ENCODE peak calls at places on chromosomes 1 and 21, in ten cellular contexts. M, X, D, K, E, F, J, B, H and A are unnamed samples.

GRCh38 chr1:214537219-214537618 is 14.2 kb downstream of the PTPN14 start:
- DNase-seq in H (peak; percentile 43), J (peak; percentile 76), E (no peak), X (no peak), F (no peak), K (no peak), M (no peak), D (no peak), B (no peak), A (no peak)

GRCh38 chr21:35974801-35975200 is 85.5 kb downstream of the SETD4 start:
- DNase-seq in J (no peak), E (peak; percentile 84), B (peak; percentile 17), F (peak; percentile 36), M (peak; percentile 75), H (peak; percentile 76), K (no peak), D (no peak), X (no peak), A (no peak)

GRCh38 chr1:192635939-192636338 is at the start of gene RGS13:
- DNase-seq in J (no peak), D (no peak), M (no peak), F (no peak), X (no peak), K (no peak), H (no peak), E (no peak), B (no peak), A (no peak)

GRCh38 chr1:82969340-82969739 is 1029.6 kb downstream of the TTLL7 start:
- DNase-seq in B (no peak), F (no peak), M (no peak), J (no peak), X (no peak), E (no peak), D (no peak), K (no peak), H (no peak), A (no peak)

GRCh38 chr1:87588445-87588844 is 259.8 kb downstream of the LMO4 start:
- DNase-seq in J (peak; percentile 35), X (no peak), D (no peak), M (no peak), F (no peak), B (no peak), K (no peak), E (no peak), H (no peak), A (no peak)

GRCh38 chr1:224783006-224783651 is 146.3 kb upstream of the DNAH14 start:
- DNase-seq in D (no peak), M (peak; percentile 10), F (no peak), X (no peak), H (no peak), J (no peak), K (no peak), E (no peak), B (no peak), A (no peak)

GRCh38 chr1:227733751-227734545 is 1.2 kb downstream of the JMJD4 start:
- DNase-seq in H (no peak), D (no peak), E (no peak), X (no peak), F (no peak), B (no peak), M (no peak), K (no peak), J (no peak), A (no peak)

GRCh38 chr1:116754203-116754977 is at the start of gene CD2:
- DNase-seq in E (no peak), M (no peak), D (no peak), F (no peak), J (no peak), K (no peak), B (no peak), X (no peak), H (no peak), A (no peak)

GRCh38 chr1:109239580-109240068 is 9.7 kb upstream of the CELSR2 start:
- DNase-seq in J (peak; percentile 43), E (peak; percentile 54), K (peak; percentile 45), D (no peak), H (peak; percentile 42), X (peak; percentile 66), M (peak; percentile 66), F (peak; percentile 52), B (no peak), A (no peak)

GRCh38 chr1:10687782-10688408 is 108.6 kb downstream of the CASZ1 start:
- DNase-seq in K (no peak), F (no peak), D (no peak), X (no peak), E (no peak), M (no peak), J (peak; percentile 48), H (no peak), B (peak; percentile 5), A (peak; percentile 89)

GRCh38 chr1:10686404-10687040 is 109.9 kb downstream of the CASZ1 start:
- DNase-seq in E (peak; percentile 51), F (no peak), B (no peak), X (no peak), K (peak; percentile 62), H (no peak), M (peak; percentile 71), D (no peak), J (no peak), A (no peak)

GRCh38 chr1:10687142-10687715 is 109.2 kb downstream of the CASZ1 start:
- DNase-seq in D (no peak), B (no peak), F (no peak), X (no peak), J (no peak), M (no peak), H (no peak), K (peak; percentile 81), E (no peak), A (no peak)

GRCh38 chr1:10685196-10685850 is 111.1 kb downstream of the CASZ1 start:
- DNase-seq in F (no peak), M (no peak), J (no peak), D (no peak), H (no peak), B (no peak), X (no peak), E (no peak), K (no peak), A (no peak)

GRCh38 chr1:10685851-10686403 is 110.5 kb downstream of the CASZ1 start:
- DNase-seq in M (peak; percentile 93), H (peak; percentile 62), K (no peak), E (no peak), F (no peak), J (peak; percentile 65), B (no peak), X (no peak), D (no peak), A (no peak)
- H3K4me3 ChIP-seq in M (peak overlapping the region; percentile 44), H (no peak overlapping the region), K (no peak overlapping the region), E (no peak overlapping the region), F (no peak overlapping the region), J (no peak overlapping the region), B (no peak overlapping the region), X (no peak overlapping the region), D (peak overlapping the region; percentile 14), A (no peak overlapping the region)

GRCh38 chr1:63368131-63368530 is 704 bp downstream of the ALG6 start:
- DNase-seq in J (no peak), M (peak; percentile 4), D (no peak), E (no peak), X (no peak), H (no peak), K (no peak), F (peak; percentile 22), B (no peak), A (no peak)
- H3K4me3 ChIP-seq in J (peak overlapping the region; percentile 86), M (peak overlapping the region; percentile 82), D (peak overlapping the region; percentile 85), E (peak overlapping the region; percentile 87), X (peak overlapping the region; percentile 81), H (peak overlapping the region; percentile 89), K (peak overlapping the region; percentile 67), F (peak overlapping the region; percentile 81), B (peak overlapping the region; percentile 97), A (peak overlapping the region; percentile 94)

GRCh38 chr1:234213576-234214128 is 159.6 kb upstream of the COA6 start:
- DNase-seq in J (no peak), F (no peak), D (no peak), X (no peak), M (no peak), B (no peak), H (no peak), K (no peak), E (no peak), A (no peak)
- H3K4me3 ChIP-seq in J (peak overlapping the region; percentile 36), F (peak overlapping the region; percentile 21), D (peak overlapping the region; percentile 61), X (peak overlapping the region; percentile 32), M (peak overlapping the region; percentile 46), B (no peak overlapping the region), H (no peak overlapping the region), K (no peak overlapping the region), E (peak overlapping the region; percentile 23), A (peak overlapping the region; percentile 42)

DNA sequence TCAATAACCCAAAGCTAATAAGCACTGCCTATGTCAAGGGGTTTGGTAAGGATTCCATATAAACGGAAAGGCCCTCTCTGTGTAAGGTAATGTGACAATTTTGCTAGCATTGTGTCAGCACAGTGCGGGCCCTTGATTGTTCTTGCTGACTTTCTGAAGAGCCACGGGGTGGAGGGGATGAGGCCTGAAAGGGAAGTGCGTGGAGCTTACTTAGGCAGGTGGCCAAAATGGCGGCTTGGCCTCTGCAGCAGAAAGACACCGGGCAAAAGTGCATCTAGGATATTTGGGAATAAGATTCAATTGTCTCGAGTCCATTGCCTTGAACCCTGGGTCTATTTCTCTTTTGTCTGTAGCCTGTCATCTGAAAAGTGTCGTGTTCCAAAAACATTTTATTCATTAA is 114.3 kb downstream of the TGFB2 start:
- DNase-seq in X (no peak), D (peak; percentile 27), J (no peak), F (no peak), H (peak; percentile 75), M (no peak), E (no peak), K (no peak), B (no peak), A (peak; percentile 66)
- H3K4me3 ChIP-seq in X (no peak overlapping the region), D (peak overlapping the region; percentile 26), J (no peak overlapping the region), F (no peak overlapping the region), H (no peak overlapping the region), M (no peak overlapping the region), E (no peak overlapping the region), K (no peak overlapping the region), B (no peak overlapping the region), A (peak overlapping the region; percentile 15)

DNA sequence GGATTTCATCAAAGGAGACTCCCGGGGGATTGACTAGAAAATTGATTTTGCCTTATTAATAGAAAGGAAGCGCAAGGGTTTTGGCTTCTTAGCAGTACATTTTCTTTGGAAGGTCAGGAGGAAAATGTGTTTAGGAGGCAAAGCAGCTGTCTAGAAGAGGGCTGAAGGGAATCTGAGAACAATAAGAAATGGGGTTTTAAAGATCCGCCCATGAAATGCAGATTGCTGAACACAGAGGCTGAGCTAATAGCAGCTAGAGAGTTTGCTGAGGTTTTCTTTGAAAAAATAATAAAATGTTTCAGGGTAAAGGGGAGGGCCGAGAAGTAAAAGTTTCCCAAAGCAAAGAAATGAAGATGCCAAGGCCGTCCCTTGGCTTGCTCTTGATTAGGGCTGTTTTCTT is 4.9 kb downstream of the SERTAD4 start:
- DNase-seq in H (no peak), B (no peak), M (no peak), J (no peak), E (no peak), D (no peak), X (no peak), K (no peak), F (no peak), A (no peak)
- H3K4me3 ChIP-seq in H (no peak overlapping the region), B (no peak overlapping the region), M (no peak overlapping the region), J (no peak overlapping the region), E (no peak overlapping the region), D (peak overlapping the region; percentile 48), X (no peak overlapping the region), K (no peak overlapping the region), F (no peak overlapping the region), A (peak overlapping the region; percentile 18)